ENCODE peak calls at places on chromosomes 5 and 9, in eight cellular contexts. P, C, Q, V, B, O, U and I are unnamed samples.

GRCh38 chr5:85132269-85132668 is 747.6 kb upstream of the EDIL3 start:
- DNase-seq in P (peak; percentile 69), C (no peak), Q (peak; percentile 4), V (peak; percentile 2), B (no peak), O (no peak), U (no peak), I (no peak)

GRCh38 chr9:13485068-13485596 is 205.6 kb upstream of the MPDZ start:
- DNase-seq in P (peak; percentile 86), C (no peak), Q (peak; percentile 61), V (peak; percentile 96), B (peak; percentile 63), O (peak; percentile 76), U (peak; percentile 71), I (no peak)

GRCh38 chr5:173902743-173903142 is 14.6 kb downstream of the CPEB4 start:
- DNase-seq in P (no peak), C (no peak), Q (no peak), V (no peak), B (no peak), O (no peak), U (no peak), I (no peak)

GRCh38 chr9:468766-469496 is 254.3 kb downstream of the DOCK8 start:
- DNase-seq in P (no peak), C (no peak), Q (no peak), V (peak; percentile 55), B (no peak), O (no peak), U (no peak), I (no peak)

GRCh38 chr9:108775901-108776306 is 79.9 kb downstream of the ACTL7B start:
- DNase-seq in P (no peak), C (no peak), Q (no peak), V (peak; percentile 22), B (no peak), O (no peak), U (peak; percentile 35), I (no peak)

GRCh38 chr5:91486638-91487037 is 103.5 kb upstream of the ARRDC3 start:
- DNase-seq in P (peak; percentile 44), C (peak; percentile 12), Q (peak; percentile 30), V (peak; percentile 3), B (no peak), O (no peak), U (no peak), I (no peak)

GRCh38 chr5:51657340-51658240 is 274.3 kb downstream of the ISL1 start:
- DNase-seq in P (no peak), C (no peak), Q (peak; percentile 12), V (no peak), B (no peak), O (no peak), U (no peak), I (no peak)

GRCh38 chr9:116312221-116312620 is 158.6 kb downstream of the PAPPA start:
- DNase-seq in P (peak; percentile 54), C (no peak), Q (no peak), V (no peak), B (no peak), O (no peak), U (no peak), I (no peak)

GRCh38 chr9:98271479-98271878 is 16.0 kb upstream of the TBC1D2 start:
- DNase-seq in P (no peak), C (no peak), Q (no peak), V (no peak), B (no peak), O (no peak), U (no peak), I (no peak)

GRCh38 chr9:112043423-112043822 is 131.7 kb downstream of the SUSD1 start:
- DNase-seq in P (peak; percentile 51), C (no peak), Q (no peak), V (no peak), B (no peak), O (no peak), U (no peak), I (no peak)

GRCh38 chr5:116750626-116751188 is 176.1 kb upstream of the SEMA6A start:
- DNase-seq in P (no peak), C (no peak), Q (peak; percentile 39), V (no peak), B (no peak), O (no peak), U (no peak), I (no peak)

GRCh38 chr5:126414874-126415502 is 8.2 kb upstream of the GRAMD2B start:
- DNase-seq in P (peak; percentile 90), C (no peak), Q (peak; percentile 34), V (peak; percentile 89), B (peak; percentile 47), O (peak; percentile 40), U (peak; percentile 14), I (no peak)

GRCh38 chr5:161687316-161687715 is 1.8 kb downstream of the GABRA6 start:
- DNase-seq in P (no peak), C (no peak), Q (no peak), V (no peak), B (no peak), O (no peak), U (no peak), I (no peak)

GRCh38 chr9:105290401-105290800 is 46.0 kb downstream of the SLC44A1 start:
- DNase-seq in P (peak; percentile 75), C (no peak), Q (peak; percentile 82), V (peak; percentile 75), B (no peak), O (peak; percentile 40), U (no peak), I (no peak)

GRCh38 chr9:105291938-105292337 is 47.5 kb downstream of the SLC44A1 start:
- DNase-seq in P (no peak), C (no peak), Q (no peak), V (peak; percentile 40), B (no peak), O (no peak), U (no peak), I (no peak)

GRCh38 chr9:105293408-105293807 is 49.0 kb downstream of the SLC44A1 start:
- DNase-seq in P (no peak), C (no peak), Q (no peak), V (no peak), B (no peak), O (no peak), U (no peak), I (no peak)

GRCh38 chr9:105295151-105295550 is 50.7 kb downstream of the SLC44A1 start:
- DNase-seq in P (no peak), C (no peak), Q (no peak), V (no peak), B (no peak), O (no peak), U (no peak), I (no peak)

GRCh38 chr9:105291422-105291859 is 47.0 kb downstream of the SLC44A1 start:
- DNase-seq in P (no peak), C (no peak), Q (no peak), V (peak; percentile 36), B (no peak), O (no peak), U (no peak), I (no peak)
- H3K4me1 ChIP-seq in P (no peaks in the 10 kb centered on the region), C (peaks cover 48% of the 10 kb centered on the region), Q (peaks cover 27% of the 10 kb centered on the region), V (peaks cover 52% of the 10 kb centered on the region), B (peaks cover 5% of the 10 kb centered on the region), O (no peaks in the 10 kb centered on the region), U (no peaks in the 10 kb centered on the region), I (peaks cover 7% of the 10 kb centered on the region)

GRCh38 chr9:114174876-114175771 is 19.8 kb downstream of the COL27A1 start:
- DNase-seq in P (peak; percentile 56), C (no peak), Q (no peak), V (peak; percentile 42), B (no peak), O (no peak), U (no peak), I (peak; percentile 70)
- H3K4me1 ChIP-seq in P (peaks cover 44% of the 10 kb centered on the region), C (peaks cover 30% of the 10 kb centered on the region), Q (peaks cover 27% of the 10 kb centered on the region), V (peaks cover 12% of the 10 kb centered on the region), B (peaks cover 11% of the 10 kb centered on the region), O (no peaks in the 10 kb centered on the region), U (peaks cover 14% of the 10 kb centered on the region), I (peaks cover 20% of the 10 kb centered on the region)

GRCh38 chr5:177355162-177355867 is 2.4 kb upstream of the RGS14 start:
- DNase-seq in P (no peak), C (no peak), Q (no peak), V (no peak), B (no peak), O (no peak), U (no peak), I (peak; percentile 9)

GRCh38 chr5:177354716-177355115 is 3.0 kb upstream of the RGS14 start:
- DNase-seq in P (no peak), C (no peak), Q (no peak), V (no peak), B (no peak), O (no peak), U (no peak), I (no peak)

GRCh38 chr5:177354256-177354655 is 2.8 kb upstream of the LMAN2 start:
- DNase-seq in P (no peak), C (no peak), Q (no peak), V (no peak), B (no peak), O (no peak), U (no peak), I (no peak)

GRCh38 chr5:177356756-177357458 is 817 bp upstream of the RGS14 start:
- DNase-seq in P (no peak), C (no peak), Q (no peak), V (no peak), B (no peak), O (no peak), U (no peak), I (peak; percentile 1)

GRCh38 chr5:177355868-177356168 is 1.9 kb upstream of the RGS14 start:
- DNase-seq in P (no peak), C (no peak), Q (no peak), V (no peak), B (no peak), O (no peak), U (no peak), I (no peak)
- H3K4me1 ChIP-seq in P (no peaks in the 10 kb centered on the region), C (peaks cover 10% of the 10 kb centered on the region), Q (peaks cover 19% of the 10 kb centered on the region), V (peaks cover 19% of the 10 kb centered on the region), B (peaks cover 4% of the 10 kb centered on the region), O (no peaks in the 10 kb centered on the region), U (no peaks in the 10 kb centered on the region), I (no peaks in the 10 kb centered on the region)

DNA sequence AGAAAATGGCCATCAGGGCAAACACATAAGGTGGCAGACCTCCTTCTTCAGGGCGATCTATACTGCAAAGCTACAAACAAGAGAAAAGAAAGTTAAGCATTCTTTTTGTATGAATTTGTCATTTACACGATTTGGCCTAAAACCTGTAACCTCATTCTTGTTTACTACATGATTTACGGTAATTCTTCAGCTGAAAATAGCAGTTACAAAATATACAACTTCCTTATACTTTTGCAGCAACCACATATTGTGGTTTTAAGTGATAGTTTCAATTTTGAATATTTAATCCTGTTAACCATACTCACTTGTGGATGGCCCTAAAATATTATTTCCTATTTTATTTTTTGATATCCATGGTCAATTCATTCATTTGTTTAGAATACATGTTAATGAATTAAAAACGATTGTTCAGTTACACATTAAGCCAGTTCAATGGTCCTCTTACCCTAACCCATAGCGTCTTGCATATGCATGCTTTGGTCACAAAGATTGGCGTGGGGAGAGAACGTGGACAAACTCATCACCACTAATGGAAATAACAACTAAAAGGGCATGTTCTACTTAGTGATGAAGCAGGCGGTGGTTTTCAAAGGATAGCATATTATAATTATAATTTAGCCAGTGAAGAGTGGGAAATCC is 16.6 kb downstream of the TUT7 start:
- DNase-seq in P (no peak), C (no peak), Q (no peak), V (no peak), B (no peak), O (no peak), U (no peak), I (no peak)
- H3K4me1 ChIP-seq in P (peaks cover 6% of the 10 kb centered on the region), C (peaks cover 37% of the 10 kb centered on the region), Q (no peaks in the 10 kb centered on the region), V (peaks cover 15% of the 10 kb centered on the region), B (peaks cover 4% of the 10 kb centered on the region), O (no peaks in the 10 kb centered on the region), U (no peaks in the 10 kb centered on the region), I (no peaks in the 10 kb centered on the region)